ENCODE peak calls at places on chromosome 6, in seven cellular contexts. H, I, Q, M, P, F and Z are unnamed samples.

GRCh38 chr6:121823437-121823851 is 388.0 kb downstream of the GJA1 start:
- DNase-seq in F (no peak), M (peak), H (no peak), P (no peak), I (no peak), Q (no peak), Z (no peak)

GRCh38 chr6:70633870-70634269 is 33.8 kb upstream of the SMAP1 start:
- DNase-seq in H (no peak), F (no peak), Q (no peak), P (no peak), M (no peak), I (no peak), Z (no peak)

GRCh38 chr6:45445364-45445748 is 67.6 kb upstream of the SUPT3H start:
- DNase-seq in I (no peak), H (no peak), M (no peak), Q (no peak), F (no peak), P (no peak), Z (no peak)

GRCh38 chr6:37072526-37072925 is 67.1 kb downstream of the FGD2 start:
- DNase-seq in H (no peak), I (no peak), P (no peak), Q (no peak), M (no peak), F (no peak), Z (no peak)

GRCh38 chr6:52305385-52305784 is 20.8 kb upstream of the MCM3 start:
- DNase-seq in M (peak), P (no peak), Q (no peak), I (no peak), F (no peak), H (no peak), Z (no peak)

GRCh38 chr6:116402108-116402507 is 31.4 kb downstream of the DSE start:
- DNase-seq in M (peak), H (no peak), F (no peak), P (no peak), I (no peak), Q (no peak), Z (no peak)

GRCh38 chr6:112979830-112980229 is 632.7 kb downstream of the RFPL4B start:
- DNase-seq in H (no peak), M (peak), I (no peak), P (no peak), F (no peak), Q (no peak), Z (no peak)

GRCh38 chr6:148874698-148875293 is 128.0 kb downstream of the UST start:
- DNase-seq in I (no peak), M (peak), Q (peak), P (no peak), F (no peak), H (no peak), Z (no peak)

GRCh38 chr6:125780540-125781306 is 10.0 kb upstream of the NCOA7 start:
- DNase-seq in I (peak), Q (peak), F (peak), P (peak), H (peak), M (peak), Z (peak)

GRCh38 chr6:23179994-23180393 is 610.6 kb downstream of the HDGFL1 start:
- DNase-seq in P (no peak), M (no peak), H (no peak), F (no peak), Q (no peak), I (no peak), Z (no peak)

GRCh38 chr6:108744244-108744972 is 103.8 kb upstream of the ARMC2 start:
- DNase-seq in Q (no peak), I (no peak), P (no peak), M (no peak), F (no peak), H (no peak), Z (no peak)

GRCh38 chr6:69936674-69937363 is 70.5 kb downstream of the COL19A1 start:
- DNase-seq in I (no peak), F (no peak), M (peak), H (no peak), Q (no peak), P (no peak), Z (no peak)

GRCh38 chr6:79543886-79544285 is 6.7 kb upstream of the LCA5 start:
- DNase-seq in P (no peak), H (no peak), F (no peak), Q (no peak), I (no peak), M (no peak), Z (no peak)

GRCh38 chr6:79544299-79544927 is 7.2 kb upstream of the LCA5 start:
- DNase-seq in M (peak), P (no peak), F (no peak), H (no peak), I (no peak), Q (no peak), Z (no peak)

GRCh38 chr6:79544939-79545450 is 7.8 kb upstream of the LCA5 start:
- DNase-seq in I (no peak), P (peak), Q (peak), H (no peak), F (peak), M (peak), Z (peak)

GRCh38 chr6:79548310-79548709 is 11.1 kb upstream of the LCA5 start:
- DNase-seq in F (no peak), Q (no peak), P (no peak), H (no peak), M (no peak), I (no peak), Z (no peak)

DNA sequence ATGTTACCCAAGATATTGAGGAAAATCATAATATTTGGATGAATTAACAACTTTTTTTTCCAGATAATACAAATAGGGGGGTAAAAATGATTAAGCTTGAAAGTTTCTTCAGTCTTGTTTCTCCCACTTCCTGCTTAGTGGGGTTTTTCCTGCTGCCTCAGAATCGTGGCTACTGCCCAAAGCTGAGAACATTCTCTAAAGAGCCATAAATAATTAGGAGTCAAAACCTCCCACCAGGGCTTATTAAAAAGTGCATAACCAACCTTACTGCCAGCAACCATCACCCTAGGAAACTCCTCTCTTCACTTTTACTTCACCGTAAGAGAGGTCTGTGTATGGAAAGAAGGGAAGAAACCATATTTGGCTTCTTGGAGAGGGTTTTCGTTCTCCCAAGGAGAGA is 9.0 kb upstream of the LCA5 start:
- DNase-seq in M (peak), Q (no peak), H (no peak), P (peak), F (no peak), I (no peak), Z (no peak)
- H3K27ac ChIP-seq in M (peak), Q (peak), H (peak), P (peak), F (peak), I (peak), Z (no peak)

DNA sequence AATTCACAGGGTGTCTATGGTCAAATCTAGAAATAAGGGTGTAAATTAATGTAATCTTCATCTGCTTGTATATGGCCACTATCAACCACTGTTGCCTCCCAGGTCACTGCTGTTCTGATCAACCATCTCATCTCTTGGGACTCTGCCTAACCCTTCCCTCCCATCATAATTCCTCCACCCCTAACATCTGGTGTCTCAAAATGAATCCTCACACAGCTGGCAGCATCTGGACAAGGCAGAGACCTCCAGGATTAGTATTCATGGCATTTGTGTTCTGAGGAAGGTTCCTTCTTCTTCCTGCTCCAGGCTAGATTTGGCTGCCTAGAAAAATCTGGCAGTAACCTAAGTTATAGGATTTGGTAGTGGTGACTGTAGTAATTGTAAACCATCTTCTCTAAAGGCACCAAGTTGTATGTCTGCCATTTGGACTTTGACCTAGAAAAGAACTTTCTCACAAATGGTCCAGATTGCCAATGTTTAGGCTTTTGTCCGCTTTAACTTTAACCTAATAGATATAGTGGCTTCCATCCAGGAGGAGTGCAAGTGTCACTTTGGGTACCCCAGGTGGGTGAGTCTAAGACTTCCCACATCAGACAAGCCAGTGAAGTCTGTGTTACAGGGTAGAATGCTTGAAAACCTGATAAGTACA is 3.2 kb upstream of the PHACTR2 start:
- DNase-seq in I (no peak), H (no peak), P (no peak), Q (no peak), M (peak), F (no peak), Z (no peak)
- H3K27ac ChIP-seq in I (no peak), H (no peak), P (peak), Q (peak), M (peak), F (peak), Z (peak)

GRCh38 chr6:26141378-26141901 is 54.2 kb downstream of the HFE start:
- DNase-seq in H (peak), M (no peak), I (no peak), P (no peak), Q (no peak), F (no peak), Z (no peak)
- H3K27ac ChIP-seq in H (peak), M (no peak), I (no peak), P (no peak), Q (peak), F (no peak), Z (no peak)

GRCh38 chr6:136435096-136435495 is 115.1 kb downstream of the MAP7 start:
- DNase-seq in M (no peak), H (no peak), I (no peak), Q (no peak), F (no peak), P (no peak), Z (no peak)
- H3K27ac ChIP-seq in M (no peak), H (peak), I (no peak), Q (no peak), F (no peak), P (no peak), Z (no peak)

GRCh38 chr6:87672641-87673040 is 29.4 kb downstream of the AKIRIN2 start:
- DNase-seq in F (no peak), I (no peak), Q (no peak), M (no peak), P (no peak), H (no peak), Z (no peak)
- H3K27ac ChIP-seq in F (no peak), I (no peak), Q (no peak), M (no peak), P (no peak), H (no peak), Z (no peak)

GRCh38 chr6:166658115-166658791 is 31.2 kb upstream of the RPS6KA2 start:
- DNase-seq in H (no peak), P (no peak), F (no peak), I (no peak), Q (no peak), M (no peak), Z (no peak)

GRCh38 chr6:166659581-166659980 is 32.5 kb upstream of the RPS6KA2 start:
- DNase-seq in Q (no peak), P (no peak), M (no peak), H (no peak), F (no peak), I (no peak), Z (no peak)

GRCh38 chr6:166661329-166661728 is 34.3 kb upstream of the RPS6KA2 start:
- DNase-seq in H (no peak), P (no peak), Q (no peak), I (no peak), F (no peak), M (no peak), Z (no peak)

GRCh38 chr6:166658792-166659150 is 31.7 kb upstream of the RPS6KA2 start:
- DNase-seq in F (no peak), P (no peak), Q (no peak), I (no peak), H (no peak), M (no peak), Z (no peak)

GRCh38 chr6:166660157-166660686 is 33.2 kb upstream of the RPS6KA2 start:
- DNase-seq in Q (no peak), H (no peak), P (no peak), F (no peak), I (no peak), M (no peak), Z (no peak)
- H3K27ac ChIP-seq in Q (no peak), H (no peak), P (no peak), F (no peak), I (no peak), M (no peak), Z (no peak)

GRCh38 chr6:32252326-32253009 is 28.6 kb upstream of the NOTCH4 start:
- DNase-seq in F (no peak), M (no peak), Q (no peak), I (no peak), H (no peak), P (no peak), Z (no peak)
- H3K27ac ChIP-seq in F (no peak), M (no peak), Q (peak), I (no peak), H (no peak), P (no peak), Z (no peak)

DNA sequence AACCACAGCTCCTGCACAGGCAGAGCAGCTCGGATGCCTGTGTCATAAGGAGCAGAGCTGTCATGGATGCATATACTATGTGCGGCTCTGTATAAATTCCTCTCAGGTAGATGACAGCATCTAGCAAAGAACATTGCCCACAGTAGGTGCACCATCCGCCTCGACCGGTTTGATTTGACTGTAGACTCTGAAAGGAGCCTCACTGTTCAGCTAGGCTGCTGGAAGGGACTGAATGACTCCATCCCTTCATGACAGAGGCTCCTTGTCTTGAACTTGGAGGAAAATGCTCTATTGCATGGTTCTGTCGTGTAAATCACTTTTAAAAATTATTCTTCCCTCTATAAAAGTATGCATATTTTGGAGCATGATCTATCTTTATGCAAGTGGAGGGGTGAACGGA is 128.8 kb upstream of the QKI start:
- DNase-seq in H (no peak), M (no peak), Q (no peak), I (no peak), F (no peak), P (no peak), Z (no peak)
- H3K27ac ChIP-seq in H (peak), M (no peak), Q (no peak), I (no peak), F (no peak), P (no peak), Z (no peak)